ENCODE peak calls at places on chromosomes 12 and 14, in six cellular contexts. E is right lobe of liver, I is body of pancreas, D is esophagus squamous epithelium, F is breast epithelium, V is HCT116. B is an unnamed sample.

GRCh38 chr12:108305520-108305919 is 33.6 kb downstream of the CMKLR1 start:
- DNase-seq in D (no peak), I (peak), F (peak), E (no peak), V (no peak), B (peak)

GRCh38 chr12:86257173-86257572 is 982 bp upstream of the MGAT4C start:
- DNase-seq in V (no peak), D (no peak), I (no peak), F (no peak), E (no peak), B (no peak)

GRCh38 chr12:68627673-68628319 is 17.1 kb downstream of the RAP1B start:
- DNase-seq in D (no peak), V (no peak), F (no peak), I (no peak), E (no peak), B (no peak)

GRCh38 chr14:67950386-67950785 is 130.8 kb downstream of the RAD51B start:
- DNase-seq in F (no peak), E (no peak), I (no peak), V (no peak), D (no peak), B (no peak)

GRCh38 chr12:124917841-124918621 is 3.6 kb upstream of the UBC start:
- DNase-seq in I (no peak), D (no peak), E (no peak), F (peak), V (no peak), B (no peak)

GRCh38 chr12:28378749-28379148 is 188.5 kb downstream of the CCDC91 start:
- DNase-seq in F (no peak), I (no peak), V (no peak), E (no peak), D (no peak), B (no peak)

GRCh38 chr12:106245767-106246166 is 2.1 kb downstream of the CKAP4 start:
- DNase-seq in I (peak), F (peak), D (no peak), V (peak), E (no peak), B (peak)

GRCh38 chr12:87140257-87140656 is 884.1 kb upstream of the MGAT4C start:
- DNase-seq in D (no peak), F (no peak), E (no peak), I (no peak), V (no peak), B (no peak)

GRCh38 chr12:53380797-53381738 is 1.1 kb downstream of the SP1 start:
- DNase-seq in V (no peak), E (no peak), I (peak), D (no peak), F (peak), B (no peak)

GRCh38 chr12:114045333-114045732 is 79.2 kb upstream of the RBM19 start:
- DNase-seq in V (no peak), I (no peak), F (no peak), E (no peak), D (no peak), B (no peak)

GRCh38 chr14:24146622-24146977 is 190 bp upstream of the PSME2 start:
- DNase-seq in D (peak), F (peak), E (peak), V (peak), I (peak), B (peak)

GRCh38 chr14:24145700-24146621 is at the start of gene PSME2:
- DNase-seq in V (no peak), D (no peak), I (no peak), E (no peak), F (no peak), B (no peak)

GRCh38 chr14:24147761-24148428 is 597 bp downstream of the RNF31 start:
- DNase-seq in I (no peak), F (no peak), D (no peak), E (peak), V (no peak), B (no peak)

GRCh38 chr14:24145219-24145618 is 1.2 kb downstream of the PSME2 start:
- DNase-seq in D (no peak), F (no peak), I (no peak), E (no peak), V (no peak), B (no peak)

DNA sequence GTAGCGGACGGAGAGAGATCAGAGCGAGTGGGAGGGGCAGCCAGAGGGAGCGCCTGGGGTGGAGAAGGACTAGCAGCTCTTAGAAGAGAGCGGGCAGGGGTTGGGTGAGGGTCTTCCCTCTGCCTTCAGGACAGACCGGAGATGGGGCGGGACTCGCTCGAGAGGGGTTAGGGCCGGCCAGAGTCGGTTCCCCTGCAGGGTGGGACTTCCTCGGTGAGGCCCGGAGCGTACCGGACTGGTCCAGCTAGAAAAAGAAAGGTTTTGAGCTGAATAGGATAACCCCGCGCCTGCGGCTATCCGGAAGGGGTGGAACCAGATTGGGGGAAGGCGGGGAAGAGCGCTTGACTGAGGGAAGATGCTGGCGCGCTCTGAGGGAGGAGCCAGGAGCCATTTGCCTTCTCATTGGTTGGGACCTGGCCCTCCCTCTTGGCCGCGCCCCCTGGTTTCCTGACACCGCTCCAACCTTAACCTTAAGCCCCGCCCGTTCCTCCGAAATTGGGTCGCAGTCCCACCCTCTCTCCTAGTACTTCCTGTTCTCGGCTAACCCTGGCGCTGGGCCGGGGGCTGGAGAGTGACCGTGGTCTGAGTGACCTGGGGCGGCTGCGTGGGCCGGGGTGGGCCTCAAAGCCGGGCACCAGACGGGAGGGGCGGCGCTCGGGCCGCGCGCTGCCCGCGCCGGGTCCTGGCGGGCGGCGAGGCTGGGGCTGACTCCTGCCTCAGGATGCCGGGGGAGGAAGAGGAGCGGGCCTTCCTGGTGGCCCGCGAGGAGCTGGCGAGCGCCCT is at the start of gene RNF31:
- DNase-seq in V (peak), E (peak), D (peak), F (peak), I (peak), B (peak)
- TF ChIP-seq POLR2A in V (no peak), E (peak), D (peak), F (no peak), I (no peak), B (peak)

GRCh38 chr12:51311389-51311788 is 12.6 kb downstream of the BIN2 start:
- DNase-seq in F (no peak), V (no peak), D (no peak), E (no peak), I (no peak), B (no peak)

GRCh38 chr12:51307655-51308593 is 16.1 kb downstream of the BIN2 start:
- DNase-seq in F (no peak), V (peak), E (no peak), D (no peak), I (no peak), B (peak)
- TF ChIP-seq POLR2A in F (no peak), V (no peak), E (no peak), D (peak), I (no peak), B (no peak)

GRCh38 chr12:4120316-4120920 is 153.1 kb upstream of the CCND2 start:
- DNase-seq in I (no peak), F (no peak), V (no peak), D (no peak), E (no peak), B (no peak)
- TF ChIP-seq POLR2A in I (no peak), F (no peak), V (no peak), D (no peak), E (no peak), B (no peak)

DNA sequence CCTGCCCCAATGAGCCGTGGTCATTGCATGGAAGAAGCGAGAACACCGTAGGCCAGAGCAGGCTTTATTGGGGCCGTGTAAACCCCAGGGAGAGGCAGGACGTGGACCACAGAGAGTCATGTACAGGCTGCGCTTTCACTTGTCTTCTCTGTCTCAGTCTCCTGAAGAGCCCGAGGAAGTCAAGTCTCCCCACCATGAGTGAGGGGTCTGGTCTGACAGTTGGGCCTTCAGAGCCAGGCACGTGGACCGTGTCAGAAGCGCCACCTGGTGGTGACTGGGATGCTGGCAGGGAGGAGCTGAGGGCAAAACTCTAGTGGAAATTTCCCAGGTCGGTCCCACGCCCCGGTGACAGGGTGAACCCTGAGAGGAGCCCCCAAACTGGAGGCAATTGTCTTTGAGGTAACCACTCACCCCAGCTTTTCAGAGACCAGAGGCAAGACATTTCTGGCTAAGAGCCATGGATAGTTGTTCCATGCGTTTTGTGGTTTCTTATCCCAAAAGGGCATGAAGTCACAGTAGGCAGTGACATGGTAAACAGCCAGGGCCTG is 17.4 kb downstream of the RPS6KL1 start:
- DNase-seq in D (no peak), F (no peak), E (peak), V (peak), I (peak), B (peak)
- TF ChIP-seq POLR2A in D (no peak), F (no peak), E (no peak), V (no peak), I (no peak), B (no peak)

GRCh38 chr12:77940011-77940423 is 109.3 kb downstream of the NAV3 start:
- DNase-seq in I (no peak), V (peak), E (no peak), D (no peak), F (no peak), B (no peak)
- TF ChIP-seq POLR2A in I (no peak), V (no peak), E (no peak), D (no peak), F (no peak), B (no peak)

GRCh38 chr14:49867831-49868719 is 15.5 kb upstream of the NEMF start:
- DNase-seq in V (peak), I (peak), F (peak), E (peak), D (peak), B (peak)
- TF ChIP-seq POLR2A in V (peak), I (peak), F (peak), E (peak), D (peak), B (no peak)

DNA sequence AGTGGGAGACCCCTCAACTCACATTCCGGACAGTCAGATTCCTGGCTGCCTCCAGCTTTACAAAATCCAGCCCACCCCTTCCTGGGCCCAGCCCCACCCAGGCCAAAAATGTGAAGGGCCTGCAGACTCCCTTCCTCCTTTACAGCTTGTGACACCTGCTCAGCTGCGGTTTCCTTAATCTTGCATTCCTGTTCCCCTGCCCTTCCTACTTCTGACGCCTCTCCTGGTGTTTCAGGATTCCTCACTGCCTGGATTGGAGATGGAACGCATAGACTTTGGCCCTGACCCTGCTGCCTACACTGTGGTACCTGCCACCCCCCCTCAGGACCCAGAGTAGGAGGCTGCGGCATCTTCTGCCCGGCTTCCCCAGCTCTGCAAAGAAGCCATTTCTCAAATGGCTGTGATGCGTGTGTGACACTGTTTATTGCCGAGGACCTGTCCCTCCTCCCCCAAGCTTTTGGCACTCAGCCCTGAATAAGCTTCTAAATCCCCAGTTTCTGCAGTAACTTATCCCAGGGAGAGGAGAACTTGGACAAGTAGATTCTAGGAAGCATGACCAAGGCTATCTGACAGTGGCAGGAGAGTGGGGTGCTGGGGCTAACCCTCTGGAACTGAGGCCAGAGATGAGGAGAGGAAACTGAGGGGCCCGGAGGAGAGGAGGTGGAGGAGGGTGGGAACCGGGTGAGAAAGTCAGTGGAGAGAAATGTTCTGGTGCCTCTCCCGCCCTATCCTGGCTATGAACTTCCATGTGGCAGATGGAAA is 24.9 kb upstream of the BCDIN3D start:
- DNase-seq in I (no peak), F (no peak), E (no peak), D (no peak), V (no peak), B (no peak)
- TF ChIP-seq POLR2A in I (no peak), F (no peak), E (no peak), D (no peak), V (no peak), B (no peak)